ENCODE peak calls at places on chromosomes 3 and 15, in five cellular contexts. Q, F, J, X and W are unnamed samples.

GRCh38 chr3:81744366-81744765 is 17.1 kb downstream of the GBE1 start:
- DNase-seq in Q (no peak), F (no peak), J (no peak), X (no peak), W (no peak)

GRCh38 chr3:195154793-195155535 is 116.0 kb downstream of the XXYLT1 start:
- DNase-seq in Q (peak; percentile 94), F (peak; percentile 65), J (peak; percentile 77), X (no peak), W (peak; percentile 33)

GRCh38 chr15:43225201-43225949 is 4.6 kb upstream of the EPB42 start:
- DNase-seq in Q (no peak), F (peak; percentile 79), J (peak; percentile 84), X (peak; percentile 79), W (peak; percentile 67)

GRCh38 chr15:80667895-80668430 is 27.1 kb upstream of the ABHD17C start:
- DNase-seq in Q (no peak), F (no peak), J (no peak), X (no peak), W (no peak)

GRCh38 chr3:9862391-9863235 is 17.4 kb downstream of the CIDEC start:
- DNase-seq in Q (peak; percentile 60), F (peak; percentile 67), J (peak; percentile 82), X (peak; percentile 86), W (peak; percentile 46)

GRCh38 chr3:6125520-6125919 is 735.4 kb upstream of the GRM7 start:
- DNase-seq in Q (no peak), F (no peak), J (no peak), X (peak; percentile 41), W (no peak)

GRCh38 chr3:10160346-10160745 is 4.4 kb upstream of the IRAK2 start:
- DNase-seq in Q (no peak), F (no peak), J (no peak), X (no peak), W (no peak)

GRCh38 chr3:153180860-153181372 is 18.9 kb downstream of the RAP2B start:
- DNase-seq in Q (no peak), F (no peak), J (no peak), X (no peak), W (no peak)

GRCh38 chr15:43550527-43551363 is 33.3 kb downstream of the MAP1A start:
- DNase-seq in Q (no peak), F (no peak), J (no peak), X (no peak), W (no peak)

GRCh38 chr15:67091966-67092677 is 26.7 kb downstream of the SMAD3 start:
- DNase-seq in Q (peak; percentile 27), F (no peak), J (no peak), X (peak; percentile 50), W (no peak)
- TF ChIP-seq CTCF in Q (no peak), F (no peak), J (no peak), X (no peak), W (no peak)

DNA sequence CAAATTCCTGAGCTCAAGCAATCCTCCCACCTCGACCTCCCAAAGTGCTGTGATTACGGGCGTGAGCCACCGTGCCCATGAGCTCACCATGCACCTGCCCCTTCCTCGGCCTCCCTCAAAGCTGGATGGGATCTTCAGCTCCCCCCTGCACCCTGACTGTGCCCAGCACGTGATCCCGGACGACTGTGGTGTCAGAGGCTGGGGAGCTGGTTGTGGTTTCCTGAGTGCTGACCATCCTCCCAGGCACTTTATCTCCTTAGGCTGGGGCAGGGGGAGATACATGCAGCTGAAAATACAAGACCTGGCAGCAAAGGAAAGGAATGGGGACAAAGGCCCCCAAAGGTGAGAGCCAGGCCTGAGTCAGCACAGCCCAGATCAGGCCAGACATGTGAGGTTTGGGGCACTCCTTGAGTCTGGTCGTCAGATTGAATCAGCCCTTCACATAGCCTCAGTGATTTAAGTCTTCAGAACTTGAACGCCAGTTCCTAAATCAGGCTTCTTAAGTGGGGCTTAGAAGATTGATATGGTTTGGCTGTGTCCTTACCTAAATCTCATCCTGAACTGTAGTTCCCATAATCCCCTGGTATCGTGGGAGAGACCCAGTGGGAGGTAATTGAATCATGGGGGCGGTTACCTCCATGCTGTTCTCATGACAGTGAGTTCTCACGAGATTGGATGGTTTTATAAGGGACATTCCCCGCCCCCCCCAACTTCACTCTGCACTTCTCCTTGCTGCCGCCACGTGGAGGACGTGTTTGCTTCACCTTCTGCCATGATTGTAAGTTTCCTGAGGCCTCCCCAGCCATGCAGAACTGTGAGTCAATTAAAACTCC is 35.8 kb downstream of the PRKCD start:
- DNase-seq in Q (no peak), F (peak; percentile 53), J (peak; percentile 67), X (peak; percentile 28), W (peak; percentile 76)
- TF ChIP-seq CTCF in Q (no peak), F (peak; percentile 31), J (peak; percentile 22), X (no peak), W (no peak)

DNA sequence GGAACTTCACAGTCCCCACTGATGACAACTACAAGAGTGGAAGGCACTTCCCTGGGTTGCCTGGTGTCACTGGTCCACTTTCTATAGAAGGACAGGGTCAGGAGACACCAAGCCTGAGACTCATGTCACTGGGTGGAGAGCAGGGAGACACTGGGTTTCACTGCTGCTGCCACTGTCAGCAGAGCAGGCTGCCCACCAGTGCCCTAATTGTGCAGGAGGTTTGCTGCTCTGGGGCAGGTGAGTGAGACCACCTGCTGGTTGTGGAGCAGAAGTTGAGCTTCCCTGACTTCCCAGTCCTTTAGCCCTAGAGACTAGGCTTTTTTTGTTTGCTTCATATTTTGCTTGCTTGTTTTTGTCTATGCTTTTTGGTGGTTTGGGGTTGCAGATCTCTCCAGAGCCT is 528.4 kb upstream of the RGMA start:
- DNase-seq in Q (no peak), F (no peak), J (no peak), X (no peak), W (no peak)
- TF ChIP-seq CTCF in Q (no peak), F (no peak), J (no peak), X (no peak), W (no peak)

DNA sequence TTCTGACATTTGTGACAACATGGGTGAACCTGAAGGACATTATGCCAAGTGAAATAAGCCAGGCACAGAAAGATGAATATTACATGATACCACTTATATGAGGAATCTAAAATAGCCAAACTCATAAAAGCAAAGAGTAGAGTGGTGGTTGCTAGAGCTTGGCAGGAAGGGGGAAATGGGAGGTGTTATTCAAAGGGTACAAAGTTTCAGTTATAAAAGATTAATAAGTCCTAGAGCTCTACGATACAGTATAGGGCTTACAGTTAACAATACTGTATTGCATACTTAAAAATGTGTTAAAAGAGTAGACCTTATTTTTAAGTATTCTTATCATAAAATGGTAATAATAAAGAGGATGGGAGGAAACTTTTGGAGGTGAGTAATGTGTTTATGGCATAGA is 111.6 kb upstream of the NR2E3 start:
- DNase-seq in Q (no peak), F (no peak), J (no peak), X (no peak), W (no peak)
- TF ChIP-seq CTCF in Q (no peak), F (no peak), J (no peak), X (no peak), W (no peak)

GRCh38 chr3:42118762-42119361 is 27.7 kb downstream of the TRAK1 start:
- DNase-seq in Q (no peak), F (peak; percentile 83), J (peak; percentile 86), X (peak; percentile 43), W (peak; percentile 46)
- TF ChIP-seq CTCF in Q (no peak), F (peak; percentile 65), J (peak; percentile 47), X (peak; percentile 53), W (no peak)

GRCh38 chr15:96072821-96073220 is 257.7 kb upstream of the NR2F2 start:
- DNase-seq in Q (no peak), F (no peak), J (no peak), X (no peak), W (no peak)
- TF ChIP-seq CTCF in Q (no peak), F (no peak), J (no peak), X (no peak), W (no peak)

DNA sequence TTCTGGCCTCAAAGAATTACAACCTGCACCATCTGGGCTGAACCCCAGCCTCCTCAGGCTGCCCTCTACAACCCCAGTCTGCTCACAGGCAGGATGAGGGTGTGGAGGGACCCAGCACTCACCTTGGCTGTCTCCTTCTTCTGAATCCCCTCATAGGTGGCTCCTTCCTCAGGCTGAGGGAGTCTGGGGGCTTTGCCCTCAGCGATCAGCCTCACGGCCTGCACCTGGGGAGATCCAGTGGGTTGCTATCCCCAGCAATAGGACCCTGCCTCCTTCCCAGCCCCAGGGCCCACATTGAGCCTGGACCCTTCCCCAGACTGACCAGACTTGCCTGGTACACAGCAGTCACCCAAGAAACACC is 25.1 kb downstream of the ALDH1L1 start:
- DNase-seq in Q (no peak), F (peak; percentile 14), J (peak; percentile 18), X (no peak), W (no peak)
- TF ChIP-seq CTCF in Q (no peak), F (no peak), J (no peak), X (no peak), W (no peak)